ENCODE peak calls at places on chromosome 6, in nine cellular contexts. R is transverse colon, K is stomach, B is heart right ventricle, C is fibroblast of lung, D is choroid plexus epithelial cell, T is pancreas, W is body of pancreas, F is K562. E is an unnamed sample.

GRCh38 chr6:136608991-136609390 is 58.8 kb upstream of the MAP7 start:
- DNase-seq in T (no peak), C (peak), B (no peak), W (no peak), F (no peak), D (peak), K (no peak), R (no peak), E (no peak)

GRCh38 chr6:169156108-169156821 is 97.4 kb downstream of the THBS2 start:
- DNase-seq in C (peak), F (no peak), T (no peak), R (no peak), K (peak), W (no peak), B (no peak), D (peak), E (no peak)

GRCh38 chr6:36984581-36985383 is 1.2 kb downstream of the MTCH1 start:
- DNase-seq in W (peak), B (no peak), T (no peak), C (peak), F (peak), D (peak), R (peak), K (no peak), E (no peak)

GRCh38 chr6:165390475-165390874 is 81.1 kb upstream of the C6orf118 start:
- DNase-seq in W (no peak), C (no peak), B (no peak), T (no peak), K (no peak), R (no peak), D (no peak), F (no peak), E (no peak)

GRCh38 chr6:39441986-39442385 is 119.5 kb upstream of the KCNK16 start:
- DNase-seq in K (no peak), C (no peak), W (no peak), F (no peak), B (no peak), D (no peak), R (no peak), T (no peak), E (no peak)

GRCh38 chr6:33744895-33745546 is 1.7 kb downstream of the IP6K3 start:
- DNase-seq in R (peak), K (no peak), D (peak), W (no peak), C (no peak), T (peak), F (no peak), B (no peak), E (no peak)

GRCh38 chr6:34673079-34673478 is 23.5 kb downstream of the ILRUN start:
- DNase-seq in C (no peak), R (no peak), F (no peak), T (no peak), B (no peak), D (no peak), W (no peak), K (no peak), E (no peak)

GRCh38 chr6:168862346-168862980 is 391.2 kb downstream of the THBS2 start:
- DNase-seq in D (no peak), K (no peak), R (no peak), T (no peak), B (no peak), C (no peak), W (no peak), F (no peak), E (no peak)

GRCh38 chr6:64280569-64280968 is 645.0 kb downstream of the PHF3 start:
- DNase-seq in D (peak), F (no peak), C (peak), R (peak), W (no peak), K (no peak), B (no peak), T (no peak), E (peak)

GRCh38 chr6:53701333-53702073 is 35.9 kb upstream of the KLHL31 start:
- DNase-seq in F (no peak), C (no peak), T (no peak), B (no peak), R (no peak), D (no peak), W (no peak), K (no peak), E (no peak)

GRCh38 chr6:36933102-36933501 is 21.4 kb upstream of the PI16 start:
- DNase-seq in F (no peak), B (no peak), C (peak), R (no peak), T (no peak), W (no peak), D (peak), K (no peak), E (no peak)

GRCh38 chr6:28634758-28635546 is 109.3 kb downstream of the GPX5 start:
- DNase-seq in D (peak), R (no peak), T (no peak), F (no peak), W (no peak), C (peak), K (no peak), B (no peak), E (no peak)

GRCh38 chr6:158518196-158519127 is 41.4 kb upstream of the TMEM181 start:
- DNase-seq in F (peak), R (peak), B (peak), D (peak), C (peak), W (peak), K (peak), T (no peak), E (no peak)

GRCh38 chr6:123805921-123806320 is 2.3 kb downstream of the NKAIN2 start:
- DNase-seq in K (no peak), R (no peak), D (no peak), W (no peak), C (no peak), B (no peak), T (no peak), F (no peak), E (no peak)

GRCh38 chr6:16179063-16179462 is 50.2 kb downstream of the MYLIP start:
- DNase-seq in T (no peak), K (no peak), W (no peak), B (no peak), R (no peak), D (no peak), C (no peak), F (no peak), E (no peak)

GRCh38 chr6:133553652-133554051 is 312.5 kb downstream of the EYA4 start:
- DNase-seq in T (no peak), K (peak), C (peak), D (peak), F (peak), B (no peak), W (peak), R (peak), E (peak)

GRCh38 chr6:31947864-31948263 is 2.0 kb downstream of the CFB start:
- DNase-seq in F (no peak), R (no peak), D (no peak), W (no peak), T (no peak), K (no peak), C (no peak), B (no peak), E (no peak)

GRCh38 chr6:154511735-154512097 is 1.2 kb upstream of the CNKSR3 start:
- DNase-seq in C (no peak), W (no peak), K (no peak), D (no peak), B (no peak), F (no peak), R (no peak), T (no peak), E (no peak)

GRCh38 chr6:168822376-168822775 is 381.4 kb downstream of the SMOC2 start:
- DNase-seq in R (no peak), D (no peak), T (no peak), B (no peak), K (no peak), F (no peak), C (no peak), W (no peak), E (no peak)

DNA sequence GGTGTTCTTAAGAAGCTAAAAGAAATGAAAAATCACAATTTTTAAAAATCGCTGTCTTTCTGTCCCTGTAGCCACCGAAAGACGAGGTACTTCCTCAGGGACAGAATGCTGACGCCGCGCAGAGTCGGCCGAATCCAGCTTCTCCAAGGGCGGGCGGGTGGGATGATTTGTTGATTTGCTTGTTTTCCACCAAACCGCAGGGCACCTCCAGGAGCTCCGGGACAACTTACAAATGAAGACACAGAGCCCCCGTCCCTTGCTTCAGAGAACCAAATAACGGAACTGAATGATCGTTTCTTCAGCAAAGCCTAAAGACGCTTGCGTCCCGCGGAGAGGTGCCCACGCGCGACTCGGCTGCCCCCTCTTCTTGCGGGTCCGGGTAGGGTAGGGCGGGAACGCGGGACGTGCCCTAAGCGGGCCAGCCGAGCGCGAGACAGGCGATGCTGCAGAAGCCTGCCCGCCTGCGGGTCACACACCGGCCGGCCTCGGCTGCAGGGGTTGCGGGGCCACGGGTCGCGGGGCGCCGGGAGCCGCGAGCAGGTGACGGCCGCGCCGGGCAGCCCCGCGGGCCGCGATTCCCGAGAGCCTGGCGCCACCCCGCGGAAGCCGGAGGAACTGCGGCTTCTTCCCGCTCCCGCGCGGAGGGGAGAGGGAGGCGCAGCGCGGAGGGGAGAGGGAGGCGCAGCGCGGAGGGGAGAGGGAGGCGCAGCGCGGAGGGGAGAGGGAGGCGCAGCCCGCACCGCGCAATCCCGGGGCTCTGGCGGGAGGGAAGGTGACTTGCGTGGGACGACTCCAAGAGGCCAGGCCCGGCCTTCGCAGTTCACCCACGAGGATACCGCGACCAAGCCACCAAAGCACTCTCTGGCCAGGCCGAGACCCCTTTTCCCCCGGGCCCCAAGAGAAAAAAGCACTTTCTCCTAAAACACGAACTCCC is 7.7 kb upstream of the FOXF2 start:
- DNase-seq in W (peak), B (peak), K (peak), F (peak), D (no peak), C (no peak), R (peak), T (peak), E (no peak)
- TF ChIP-seq CTCF in W (peak), B (peak), K (peak), F (peak), D (peak), C (peak), R (peak), T (peak), E (peak)

GRCh38 chr6:149965191-149966020 is 1.7 kb downstream of the ULBP1 start:
- DNase-seq in C (no peak), T (no peak), W (no peak), R (peak), D (peak), K (no peak), F (no peak), B (no peak), E (no peak)
- H3K4me3 ChIP-seq in C (no peak), T (no peak), W (no peak), R (peak), D (peak), K (peak), F (no peak), B (peak), E (peak)

GRCh38 chr6:43088654-43089056 is 12.5 kb downstream of the PTK7 start:
- DNase-seq in F (no peak), W (no peak), B (no peak), C (peak), K (no peak), R (no peak), T (no peak), D (peak), E (no peak)
- TF ChIP-seq CTCF in F (no peak), W (no peak), B (no peak), C (no peak), K (no peak), R (no peak), T (no peak), D (no peak), E (no peak)

GRCh38 chr6:167351656-167352354 is 26.9 kb downstream of the TTLL2 start:
- DNase-seq in C (no peak), F (no peak), R (no peak), D (no peak), B (no peak), W (no peak), T (no peak), K (no peak), E (no peak)
- H3K4me3 ChIP-seq in C (no peak), F (no peak), R (peak), D (no peak), B (peak), W (no peak), T (no peak), K (peak), E (peak)

GRCh38 chr6:113970808-113971676 is at the start of gene HDAC2:
- DNase-seq in F (peak), C (peak), B (peak), T (peak), W (peak), D (peak), R (peak), K (peak), E (no peak)
- TF ChIP-seq CTCF in F (no peak), C (no peak), B (no peak), T (no peak), W (peak), D (no peak), R (no peak), K (no peak), E (no peak)

DNA sequence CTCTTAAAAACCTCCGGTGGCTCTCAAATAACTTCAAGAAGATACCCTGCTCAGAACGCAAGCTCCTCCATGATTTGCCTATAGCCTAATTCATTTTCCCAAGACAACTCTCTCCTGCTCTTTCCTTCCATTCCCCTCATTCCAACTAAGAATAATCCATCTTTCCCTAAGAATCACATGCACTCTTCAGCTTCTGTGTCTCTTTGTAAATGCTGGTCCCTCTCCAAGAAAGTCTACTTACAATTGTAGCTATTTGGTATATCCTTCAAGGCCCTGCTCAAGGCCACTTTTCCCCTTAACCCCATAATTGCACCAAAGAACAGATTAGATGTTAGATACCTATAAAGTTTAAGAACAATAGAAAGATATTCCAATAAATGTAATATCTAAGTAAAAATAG is 7.4 kb upstream of the HEY2 start:
- DNase-seq in W (no peak), F (no peak), C (no peak), T (no peak), R (no peak), K (no peak), B (no peak), D (no peak), E (no peak)
- H3K4me3 ChIP-seq in W (no peak), F (no peak), C (no peak), T (no peak), R (no peak), K (no peak), B (no peak), D (no peak), E (no peak)